ENCODE peak calls at places on chromosomes 12 and 14, in eight cellular contexts. One of them, this sample, is unnamed.

GRCh38 chr14:37585101-37585479 is 10.0 kb downstream of the FOXA1 start:
- DNase-seq in LNCaP clone FGC: no peak
- DNase-seq in GM06990: no peak
- DNase-seq in Peyer's patch: no peak
- DNase-seq in GM10248: no peak
- DNase-seq in GM12865: no peak
- DNase-seq in breast epithelium: peak; percentile 23
- DNase-seq in gastrocnemius medialis: no peak
- DNase-seq in this sample: no peak

GRCh38 chr12:65098364-65098763 is 22.7 kb downstream of the WIF1 start:
- DNase-seq in LNCaP clone FGC: no peak
- DNase-seq in GM06990: no peak
- DNase-seq in Peyer's patch: no peak
- DNase-seq in GM10248: no peak
- DNase-seq in GM12865: no peak
- DNase-seq in breast epithelium: no peak
- DNase-seq in gastrocnemius medialis: no peak
- DNase-seq in this sample: no peak

GRCh38 chr12:108699955-108700563 is 31.3 kb downstream of the CORO1C start:
- DNase-seq in LNCaP clone FGC: no peak
- DNase-seq in GM06990: no peak
- DNase-seq in Peyer's patch: no peak
- DNase-seq in GM10248: no peak
- DNase-seq in GM12865: no peak
- DNase-seq in breast epithelium: no peak
- DNase-seq in gastrocnemius medialis: no peak
- DNase-seq in this sample: no peak

GRCh38 chr14:53470351-53471043 is 317.4 kb upstream of the DDHD1 start:
- DNase-seq in LNCaP clone FGC: no peak
- DNase-seq in GM06990: no peak
- DNase-seq in Peyer's patch: no peak
- DNase-seq in GM10248: no peak
- DNase-seq in GM12865: no peak
- DNase-seq in breast epithelium: peak; percentile 56
- DNase-seq in gastrocnemius medialis: peak; percentile 52
- DNase-seq in this sample: no peak

GRCh38 chr14:74804219-74804825 is 41.2 kb downstream of the YLPM1 start:
- DNase-seq in LNCaP clone FGC: peak; percentile 26
- DNase-seq in GM06990: no peak
- DNase-seq in Peyer's patch: peak; percentile 59
- DNase-seq in GM10248: peak; percentile 36
- DNase-seq in GM12865: peak; percentile 50
- DNase-seq in breast epithelium: no peak
- DNase-seq in gastrocnemius medialis: no peak
- DNase-seq in this sample: peak; percentile 45

GRCh38 chr12:63319936-63320633 is 169.1 kb upstream of the AVPR1A start:
- DNase-seq in LNCaP clone FGC: no peak
- DNase-seq in GM06990: no peak
- DNase-seq in Peyer's patch: no peak
- DNase-seq in GM10248: no peak
- DNase-seq in GM12865: no peak
- DNase-seq in breast epithelium: no peak
- DNase-seq in gastrocnemius medialis: no peak
- DNase-seq in this sample: no peak

GRCh38 chr14:105858676-105859025 is 332.3 kb downstream of the TMEM121 start:
- DNase-seq in LNCaP clone FGC: no peak
- DNase-seq in GM06990: no peak
- DNase-seq in Peyer's patch: peak; percentile 41
- DNase-seq in GM10248: no peak
- DNase-seq in GM12865: peak; percentile 53
- DNase-seq in breast epithelium: no peak
- DNase-seq in gastrocnemius medialis: peak; percentile 3
- DNase-seq in this sample: no peak

GRCh38 chr12:85835417-85835809 is 796 bp downstream of the RASSF9 start:
- DNase-seq in LNCaP clone FGC: no peak
- DNase-seq in GM06990: no peak
- DNase-seq in Peyer's patch: no peak
- DNase-seq in GM10248: no peak
- DNase-seq in GM12865: no peak
- DNase-seq in breast epithelium: no peak
- DNase-seq in gastrocnemius medialis: no peak
- DNase-seq in this sample: no peak

GRCh38 chr14:106844608-106845285 is 1318.4 kb downstream of the TMEM121 start:
- DNase-seq in LNCaP clone FGC: no peak
- DNase-seq in GM06990: peak; percentile 79
- DNase-seq in Peyer's patch: peak; percentile 93
- DNase-seq in GM10248: peak; percentile 77
- DNase-seq in GM12865: peak; percentile 68
- DNase-seq in breast epithelium: peak; percentile 35
- DNase-seq in gastrocnemius medialis: peak; percentile 38
- DNase-seq in this sample: peak; percentile 65

GRCh38 chr12:116302200-116303075 is 24.9 kb upstream of the MED13L start:
- DNase-seq in LNCaP clone FGC: no peak
- DNase-seq in GM06990: no peak
- DNase-seq in Peyer's patch: no peak
- DNase-seq in GM10248: no peak
- DNase-seq in GM12865: no peak
- DNase-seq in breast epithelium: no peak
- DNase-seq in gastrocnemius medialis: peak; percentile 34
- DNase-seq in this sample: no peak

GRCh38 chr12:129195081-129195480 is 341.8 kb downstream of the GLT1D1 start:
- DNase-seq in LNCaP clone FGC: no peak
- DNase-seq in GM06990: no peak
- DNase-seq in Peyer's patch: no peak
- DNase-seq in GM10248: no peak
- DNase-seq in GM12865: no peak
- DNase-seq in breast epithelium: no peak
- DNase-seq in gastrocnemius medialis: no peak
- DNase-seq in this sample: no peak

GRCh38 chr14:96362071-96362964 is 823 bp downstream of the ATG2B start:
- DNase-seq in LNCaP clone FGC: peak; percentile 98
- DNase-seq in GM06990: peak; percentile 51
- DNase-seq in Peyer's patch: peak; percentile 77
- DNase-seq in GM10248: peak; percentile 60
- DNase-seq in GM12865: peak; percentile 83
- DNase-seq in breast epithelium: peak; percentile 19
- DNase-seq in gastrocnemius medialis: peak; percentile 34
- DNase-seq in this sample: peak; percentile 69

GRCh38 chr12:77299910-77300772 is 234.8 kb upstream of the E2F7 start:
- DNase-seq in LNCaP clone FGC: no peak
- DNase-seq in GM06990: no peak
- DNase-seq in Peyer's patch: no peak
- DNase-seq in GM10248: no peak
- DNase-seq in GM12865: no peak
- DNase-seq in breast epithelium: no peak
- DNase-seq in gastrocnemius medialis: no peak
- DNase-seq in this sample: no peak

GRCh38 chr12:46217686-46218508 is 50.9 kb downstream of the SLC38A1 start:
- DNase-seq in LNCaP clone FGC: no peak
- DNase-seq in GM06990: peak; percentile 77
- DNase-seq in Peyer's patch: peak; percentile 89
- DNase-seq in GM10248: peak; percentile 33
- DNase-seq in GM12865: peak; percentile 87
- DNase-seq in breast epithelium: no peak
- DNase-seq in gastrocnemius medialis: no peak
- DNase-seq in this sample: peak; percentile 86

GRCh38 chr12:113958108-113958507 is 8.0 kb downstream of the RBM19 start:
- DNase-seq in LNCaP clone FGC: no peak
- DNase-seq in GM06990: no peak
- DNase-seq in Peyer's patch: no peak
- DNase-seq in GM10248: no peak
- DNase-seq in GM12865: no peak
- DNase-seq in breast epithelium: no peak
- DNase-seq in gastrocnemius medialis: no peak
- DNase-seq in this sample: no peak

GRCh38 chr14:74459289-74459946 is 33.4 kb upstream of the SYNDIG1L start:
- DNase-seq in LNCaP clone FGC: no peak
- DNase-seq in GM06990: peak; percentile 9
- DNase-seq in Peyer's patch: no peak
- DNase-seq in GM10248: peak; percentile 57
- DNase-seq in GM12865: peak; percentile 42
- DNase-seq in breast epithelium: no peak
- DNase-seq in gastrocnemius medialis: peak; percentile 24
- DNase-seq in this sample: peak; percentile 56

GRCh38 chr12:92558806-92559205 is 144.0 kb upstream of the PLEKHG7 start:
- DNase-seq in LNCaP clone FGC: no peak
- DNase-seq in GM06990: no peak
- DNase-seq in Peyer's patch: no peak
- DNase-seq in GM10248: no peak
- DNase-seq in GM12865: peak; percentile 56
- DNase-seq in breast epithelium: no peak
- DNase-seq in gastrocnemius medialis: no peak
- DNase-seq in this sample: no peak

DNA sequence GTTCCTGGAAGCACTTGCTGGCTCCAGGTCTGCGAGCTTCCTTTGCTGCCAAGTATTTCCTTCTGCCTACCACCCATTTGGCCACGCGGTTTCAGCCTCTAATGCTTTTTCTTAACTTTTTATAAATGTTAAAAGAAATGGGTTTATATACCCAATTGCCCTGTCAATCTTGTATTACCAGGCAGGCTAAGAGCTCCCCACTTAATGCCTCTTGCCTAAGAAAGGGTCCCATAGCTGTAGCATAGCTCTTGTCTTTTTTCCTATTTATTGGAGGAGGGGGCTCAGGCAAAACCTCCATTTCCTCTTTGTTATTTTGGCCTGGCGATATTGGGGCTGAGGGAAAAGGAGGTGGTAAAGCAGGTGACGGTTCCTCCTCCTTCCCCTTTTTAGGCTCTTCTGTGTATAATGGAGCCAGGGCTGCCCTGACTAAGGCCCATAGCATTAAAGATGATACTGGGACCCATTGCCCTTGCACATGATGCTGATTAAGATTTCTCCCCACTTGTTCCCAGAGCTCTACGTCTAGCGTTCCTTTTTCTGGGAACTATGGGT is 21.6 kb upstream of the BLTP3B start:
- DNase-seq in LNCaP clone FGC: no peak
- DNase-seq in GM06990: no peak
- DNase-seq in Peyer's patch: no peak
- DNase-seq in GM10248: no peak
- DNase-seq in GM12865: no peak
- DNase-seq in breast epithelium: no peak
- DNase-seq in gastrocnemius medialis: no peak
- DNase-seq in this sample: no peak
- TF ChIP-seq CTCF in LNCaP clone FGC: no peak
- TF ChIP-seq CTCF in GM06990: no peak
- TF ChIP-seq CTCF in Peyer's patch: no peak
- TF ChIP-seq CTCF in GM10248: no peak
- TF ChIP-seq CTCF in GM12865: no peak
- TF ChIP-seq CTCF in breast epithelium: no peak
- TF ChIP-seq CTCF in gastrocnemius medialis: no peak
- TF ChIP-seq CTCF in this sample: no peak

DNA sequence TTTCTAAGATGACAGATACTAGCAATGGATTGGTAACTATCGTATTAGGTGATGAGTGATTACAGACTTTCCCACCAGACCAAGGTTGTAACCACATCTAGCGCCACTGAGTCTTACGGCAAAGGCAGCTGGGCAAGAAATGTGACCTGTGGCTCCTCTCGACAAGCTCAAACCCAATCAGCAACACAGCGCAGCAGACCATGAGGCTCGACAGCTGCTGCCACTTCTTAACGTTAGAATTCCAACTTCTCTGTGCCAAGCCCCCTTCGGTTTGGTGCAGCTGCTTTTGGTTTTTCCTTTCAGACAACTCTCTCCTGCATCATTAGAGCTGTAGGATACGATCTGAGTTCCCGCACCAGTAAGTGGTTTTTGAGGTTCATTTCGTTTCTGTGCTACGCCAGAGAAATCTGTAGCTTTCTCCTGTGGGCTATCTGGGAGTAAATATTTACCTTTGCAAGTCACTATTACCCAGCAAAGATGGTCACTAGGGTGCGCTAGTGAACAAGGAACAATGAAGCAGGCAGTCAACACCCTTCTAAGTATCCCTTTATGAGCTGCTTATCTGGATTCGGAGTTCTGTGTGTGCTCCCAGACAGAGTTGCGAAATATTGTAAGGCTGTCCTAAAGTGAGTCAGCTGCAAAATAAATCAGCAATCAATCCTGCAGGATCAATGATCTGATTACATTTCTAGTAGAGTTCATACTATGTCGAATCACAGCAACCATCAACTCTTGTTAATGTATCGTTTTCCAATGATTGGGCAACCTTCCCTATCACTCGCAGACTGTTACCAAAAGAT is 133.8 kb downstream of the KCNK10 start:
- DNase-seq in LNCaP clone FGC: peak; percentile 89
- DNase-seq in GM06990: no peak
- DNase-seq in Peyer's patch: peak; percentile 92
- DNase-seq in GM10248: peak; percentile 58
- DNase-seq in GM12865: peak; percentile 85
- DNase-seq in breast epithelium: peak; percentile 55
- DNase-seq in gastrocnemius medialis: peak; percentile 25
- DNase-seq in this sample: peak; percentile 82
- TF ChIP-seq CTCF in LNCaP clone FGC: peak; percentile 88
- TF ChIP-seq CTCF in GM06990: peak; percentile 75
- TF ChIP-seq CTCF in Peyer's patch: peak; percentile 88
- TF ChIP-seq CTCF in GM10248: peak; percentile 70
- TF ChIP-seq CTCF in GM12865: peak; percentile 75
- TF ChIP-seq CTCF in breast epithelium: peak; percentile 47
- TF ChIP-seq CTCF in gastrocnemius medialis: no peak
- TF ChIP-seq CTCF in this sample: peak; percentile 72

DNA sequence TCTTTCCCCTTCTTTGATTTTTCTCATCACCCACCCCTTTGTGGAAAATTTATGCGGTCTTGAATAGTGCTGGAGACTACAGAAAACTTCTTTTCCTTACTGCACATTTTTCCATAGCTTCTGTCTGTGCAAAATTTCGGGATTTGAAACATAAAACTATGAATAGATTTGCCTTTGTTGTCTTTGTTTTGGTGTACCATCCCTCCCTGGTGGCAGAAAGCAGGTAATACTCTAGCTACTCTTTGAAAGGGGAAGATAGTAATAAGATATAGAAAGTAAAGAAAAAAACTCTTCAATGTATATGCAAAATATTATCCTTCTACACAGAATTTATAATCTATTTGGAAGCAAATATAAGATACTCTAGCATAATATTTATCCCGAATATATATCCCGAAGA is 79.1 kb upstream of the LMO3 start:
- DNase-seq in LNCaP clone FGC: no peak
- DNase-seq in GM06990: no peak
- DNase-seq in Peyer's patch: no peak
- DNase-seq in GM10248: no peak
- DNase-seq in GM12865: no peak
- DNase-seq in breast epithelium: no peak
- DNase-seq in gastrocnemius medialis: no peak
- DNase-seq in this sample: no peak
- TF ChIP-seq CTCF in LNCaP clone FGC: peak; percentile 14
- TF ChIP-seq CTCF in GM06990: peak; percentile 44
- TF ChIP-seq CTCF in Peyer's patch: no peak
- TF ChIP-seq CTCF in GM10248: peak; percentile 16
- TF ChIP-seq CTCF in GM12865: peak; percentile 20
- TF ChIP-seq CTCF in breast epithelium: no peak
- TF ChIP-seq CTCF in gastrocnemius medialis: no peak
- TF ChIP-seq CTCF in this sample: no peak

DNA sequence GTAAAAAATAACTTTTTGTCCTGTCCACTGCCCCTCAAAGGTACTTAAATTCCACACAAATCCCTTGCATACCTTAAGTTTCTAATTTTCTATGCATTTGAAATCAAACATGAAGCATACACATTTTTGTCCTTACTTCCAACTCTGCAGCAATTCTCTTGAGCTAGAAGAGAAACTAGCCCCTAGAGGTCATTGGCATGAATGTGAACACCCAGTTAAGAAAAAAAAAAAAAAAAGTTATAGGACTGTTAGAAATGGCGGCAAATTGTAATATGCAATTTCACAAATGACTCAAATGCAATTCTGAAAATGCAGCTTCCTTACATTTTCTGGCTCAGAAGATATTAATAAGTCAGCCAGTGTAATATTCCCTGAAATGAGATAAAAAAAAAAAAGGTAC is 4.6 kb upstream of the ESR2 start:
- DNase-seq in LNCaP clone FGC: no peak
- DNase-seq in GM06990: no peak
- DNase-seq in Peyer's patch: no peak
- DNase-seq in GM10248: no peak
- DNase-seq in GM12865: no peak
- DNase-seq in breast epithelium: no peak
- DNase-seq in gastrocnemius medialis: no peak
- DNase-seq in this sample: no peak
- TF ChIP-seq CTCF in LNCaP clone FGC: no peak
- TF ChIP-seq CTCF in GM06990: peak; percentile 12
- TF ChIP-seq CTCF in Peyer's patch: no peak
- TF ChIP-seq CTCF in GM10248: no peak
- TF ChIP-seq CTCF in GM12865: peak; percentile 0
- TF ChIP-seq CTCF in breast epithelium: no peak
- TF ChIP-seq CTCF in gastrocnemius medialis: no peak
- TF ChIP-seq CTCF in this sample: no peak

This sample was measured in activated CD8-positive, alpha-beta T cell treated with anti-CD3 and anti-CD28 coated beads for 36 hours.